ENCODE peak calls at places on chromosomes 2 and 18, in five cellular contexts. O, Y, I, N and C are unnamed samples. For H3K27me3 and H3K36me3, the result is how much of the 10 kb centered on the place peaks cover.

GRCh38 chr2:143068094-143068890 is 60.9 kb upstream of the ARHGAP15 start:
- DNase-seq in O (no peak), Y (no peak), I (no peak), N (no peak), C (no peak)

GRCh38 chr2:203470371-203470770 is 64.7 kb downstream of the RAPH1 start:
- DNase-seq in O (no peak), Y (no peak), I (no peak), N (no peak), C (no peak)

GRCh38 chr2:198660491-198660890 is 797.2 kb downstream of the SATB2 start:
- DNase-seq in O (no peak), Y (no peak), I (no peak), N (no peak), C (no peak)

GRCh38 chr2:160613466-160614153 is 120.0 kb upstream of the RBMS1 start:
- DNase-seq in O (no peak), Y (no peak), I (no peak), N (peak), C (no peak)

GRCh38 chr2:20963867-20964266 is 80.0 kb downstream of the APOB start:
- DNase-seq in O (no peak), Y (no peak), I (no peak), N (no peak), C (no peak)

GRCh38 chr2:168814046-168814445 is 11.6 kb downstream of the NOSTRIN start:
- DNase-seq in O (no peak), Y (no peak), I (no peak), N (no peak), C (no peak)

GRCh38 chr18:79373736-79374135 is 22.0 kb upstream of the NFATC1 start:
- DNase-seq in O (peak), Y (no peak), I (no peak), N (no peak), C (no peak)

GRCh38 chr2:186991766-186992417 is 142.9 kb upstream of the ZSWIM2 start:
- DNase-seq in O (no peak), Y (no peak), I (no peak), N (no peak), C (no peak)

GRCh38 chr2:64474200-64474630 is 20.3 kb downstream of the LGALSL start:
- DNase-seq in O (no peak), Y (no peak), I (no peak), N (no peak), C (no peak)

GRCh38 chr18:22210331-22210754 is 41.0 kb downstream of the GATA6 start:
- DNase-seq in O (no peak), Y (no peak), I (no peak), N (peak), C (peak)

GRCh38 chr18:70221156-70221910 is 15.8 kb upstream of the RTTN start:
- DNase-seq in O (no peak), Y (no peak), I (no peak), N (no peak), C (no peak)

GRCh38 chr18:13310286-13310685 is 91.7 kb downstream of the LDLRAD4 start:
- DNase-seq in O (no peak), Y (no peak), I (no peak), N (no peak), C (no peak)

GRCh38 chr2:229160180-229160579 is 110.9 kb downstream of the PID1 start:
- DNase-seq in O (no peak), Y (no peak), I (no peak), N (no peak), C (no peak)

GRCh38 chr2:28449126-28449488 is 46.8 kb upstream of the PLB1 start:
- DNase-seq in O (no peak), Y (no peak), I (no peak), N (no peak), C (no peak)

GRCh38 chr18:2147866-2148265 is 423.4 kb downstream of the METTL4 start:
- DNase-seq in O (no peak), Y (peak), I (no peak), N (no peak), C (peak)

DNA sequence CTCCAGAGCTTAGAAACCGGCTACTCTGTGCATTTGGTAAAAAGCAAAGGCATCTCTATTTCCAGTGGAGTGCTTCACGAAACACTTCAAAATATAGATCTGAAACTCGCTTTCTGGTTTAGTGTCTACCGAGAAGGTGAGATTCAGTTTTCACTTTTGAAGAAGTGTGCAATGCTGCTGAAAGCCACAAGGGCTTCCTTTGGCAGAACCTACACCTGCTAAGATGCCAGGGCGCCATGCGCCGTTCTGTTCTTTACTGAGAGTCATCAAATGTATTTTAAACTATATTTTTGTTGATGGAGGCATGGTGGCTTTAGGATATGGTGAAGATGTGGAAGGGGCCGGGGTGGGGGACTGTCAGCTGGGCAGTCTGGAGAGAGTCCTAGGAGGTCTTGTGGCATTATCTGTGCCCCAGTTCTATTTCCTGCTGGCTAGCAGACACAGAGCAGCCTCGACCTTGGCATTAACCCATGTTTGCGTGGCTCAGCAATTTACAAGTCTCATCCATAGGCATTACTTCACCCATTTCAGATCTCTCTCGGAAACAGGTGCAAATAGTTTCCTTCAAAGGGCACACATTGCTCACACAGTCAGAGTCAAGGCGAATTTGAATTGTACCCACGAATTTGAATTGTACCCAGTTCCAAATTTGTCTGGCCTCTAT is 46.7 kb upstream of the KCNF1 start:
- DNase-seq in O (no peak), Y (no peak), I (no peak), N (no peak), C (peak)
- H3K27me3 ChIP-seq in O (under half), Y (under half), I (under half), N (under half), C (under half)

GRCh38 chr2:12759248-12759647 is 42.5 kb downstream of the TRIB2 start:
- DNase-seq in O (no peak), Y (no peak), I (no peak), N (peak), C (peak)

GRCh38 chr2:12761109-12761508 is 44.4 kb downstream of the TRIB2 start:
- DNase-seq in O (no peak), Y (no peak), I (no peak), N (no peak), C (no peak)

GRCh38 chr2:12754643-12755042 is 37.9 kb downstream of the TRIB2 start:
- DNase-seq in O (no peak), Y (no peak), I (no peak), N (no peak), C (no peak)

GRCh38 chr2:12750166-12750905 is 33.6 kb downstream of the TRIB2 start:
- DNase-seq in O (no peak), Y (no peak), I (no peak), N (no peak), C (no peak)

DNA sequence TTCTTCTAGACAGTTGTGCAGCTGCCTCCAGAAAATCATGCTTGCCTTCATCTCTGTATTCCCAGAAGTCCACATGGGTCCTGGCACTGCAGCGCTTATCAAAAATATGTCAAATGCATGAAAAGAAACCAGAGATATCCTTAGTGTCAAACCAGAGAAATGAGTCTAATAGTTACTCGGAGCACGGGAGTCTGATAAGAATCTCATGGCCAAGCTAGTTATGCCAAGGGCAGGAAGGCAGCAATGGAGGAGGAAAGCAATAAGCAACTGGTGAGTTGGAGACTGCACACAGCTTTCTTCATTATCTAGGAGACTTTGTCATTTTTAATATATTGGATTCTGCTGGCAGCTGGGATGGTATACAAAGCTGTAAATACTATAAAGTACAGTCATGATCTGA is 38.6 kb downstream of the TRIB2 start:
- DNase-seq in O (no peak), Y (no peak), I (no peak), N (no peak), C (no peak)
- H3K36me3 ChIP-seq in O (under half), Y (under half), I (under half), N (under half), C (under half)

GRCh38 chr2:139828011-139828410 is 1047.8 kb upstream of the NXPH2 start:
- DNase-seq in O (no peak), Y (no peak), I (no peak), N (no peak), C (no peak)
- H3K27me3 ChIP-seq in O (under half), Y (under half), I (under half), N (under half), C (under half)

GRCh38 chr2:11446733-11447248 is 19.2 kb downstream of the E2F6 start:
- DNase-seq in O (no peak), Y (peak), I (peak), N (no peak), C (peak)
- H3K36me3 ChIP-seq in O (half or more), Y (half or more), I (half or more), N (under half), C (half or more)

DNA sequence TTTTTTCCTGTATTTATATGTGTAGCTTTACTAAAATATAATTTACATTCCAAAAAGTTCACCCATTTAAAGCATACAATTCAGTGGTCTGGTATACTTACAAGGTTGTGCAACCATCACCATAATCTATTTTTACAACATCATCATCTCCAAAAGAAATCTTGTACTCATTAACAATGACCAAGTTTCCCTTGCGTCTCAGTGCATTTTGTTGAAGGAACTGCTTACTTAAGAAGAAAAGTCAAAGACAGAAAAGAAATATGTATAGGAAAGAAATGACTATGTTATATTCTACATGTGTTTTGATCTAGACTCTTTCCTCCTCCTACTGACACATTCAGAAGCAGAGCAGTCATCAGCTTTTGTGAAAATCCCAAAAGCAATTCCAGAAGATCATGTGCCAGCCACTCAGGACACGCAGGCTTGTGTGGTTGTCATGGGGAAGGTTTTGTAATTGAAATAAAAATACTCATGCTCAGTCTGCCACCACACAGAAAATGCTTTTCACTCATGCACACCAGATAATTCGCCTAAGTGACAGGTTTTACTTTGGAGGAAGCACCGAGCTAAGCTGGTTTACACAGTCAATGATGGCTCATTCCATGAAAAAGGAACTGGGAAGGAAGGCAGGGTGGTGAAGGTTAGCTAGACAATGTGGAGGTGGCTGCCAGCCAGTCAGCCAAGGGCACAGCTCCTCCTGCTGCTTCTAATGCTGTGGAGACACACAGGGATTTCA is 158.5 kb upstream of the REV1 start:
- DNase-seq in O (no peak), Y (no peak), I (no peak), N (no peak), C (peak)
- H3K27me3 ChIP-seq in O (under half), Y (under half), I (under half), N (under half), C (under half)

DNA sequence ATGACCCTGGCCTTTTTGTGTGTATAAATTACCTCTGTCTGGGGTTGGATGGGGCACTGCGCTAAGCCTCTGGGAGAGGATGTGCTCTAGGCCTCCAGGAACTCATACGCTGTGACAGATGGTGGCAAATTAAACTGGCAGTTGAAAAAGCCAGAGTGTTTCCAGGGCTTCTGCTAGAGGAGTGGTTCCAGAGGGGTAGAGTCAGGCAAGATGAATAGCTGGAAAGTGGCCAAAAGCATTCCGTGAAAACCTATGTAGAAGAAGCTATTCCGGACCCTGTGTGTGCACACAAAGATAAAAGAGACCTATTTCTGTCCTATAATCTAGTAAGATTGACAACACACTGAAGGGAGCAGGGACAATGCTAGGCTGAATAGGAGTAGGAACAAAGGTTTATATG is 84.8 kb downstream of the ACTR3 start:
- DNase-seq in O (no peak), Y (no peak), I (peak), N (no peak), C (no peak)
- H3K36me3 ChIP-seq in O (under half), Y (under half), I (under half), N (under half), C (under half)